ENCODE peak calls at places on chromosome 6, in ten cellular contexts. I is IMR-90; U is CD8-positive, alpha-beta memory T cell; O is left ventricle myocardium inferior; Y is suprapubic skin; B is aorta; J is tibial nerve; W is adrenal gland; X is WERI-Rb-1; N is H7. G is an unnamed sample.

GRCh38 chr6:20188630-20189075 is 23.6 kb downstream of the MBOAT1 start:
- DNase-seq in I (no peak), U (no peak), O (no peak), Y (no peak), B (no peak), J (no peak), W (no peak), X (no peak), N (no peak), G (no peak)

GRCh38 chr6:89589297-89590074 is 49.1 kb downstream of the LYRM2 start:
- DNase-seq in I (no peak), U (no peak), O (no peak), Y (no peak), B (no peak), J (no peak), W (no peak), X (peak; percentile 58), N (peak; percentile 47), G (no peak)

GRCh38 chr6:81939774-81940165 is 187.3 kb upstream of the TENT5A start:
- DNase-seq in I (peak; percentile 21), U (no peak), O (no peak), Y (no peak), B (no peak), J (no peak), W (no peak), X (no peak), N (no peak), G (no peak)

GRCh38 chr6:1395941-1396908 is 6.8 kb downstream of the FOXF2 start:
- DNase-seq in I (no peak), U (no peak), O (no peak), Y (peak; percentile 62), B (no peak), J (no peak), W (no peak), X (no peak), N (peak; percentile 50), G (no peak)

GRCh38 chr6:45690846-45691245 is 313.1 kb upstream of the SUPT3H start:
- DNase-seq in I (no peak), U (no peak), O (no peak), Y (no peak), B (no peak), J (no peak), W (no peak), X (no peak), N (no peak), G (no peak)

GRCh38 chr6:77450924-77451323 is 12.4 kb downstream of the HTR1B start:
- DNase-seq in I (peak; percentile 59), U (no peak), O (no peak), Y (no peak), B (no peak), J (no peak), W (no peak), X (no peak), N (no peak), G (no peak)

GRCh38 chr6:108526739-108527174 is 34.0 kb upstream of the FOXO3 start:
- DNase-seq in I (peak; percentile 62), U (no peak), O (no peak), Y (no peak), B (no peak), J (no peak), W (no peak), X (no peak), N (peak; percentile 60), G (no peak)

GRCh38 chr6:141677598-141678211 is 455.0 kb upstream of the GJE1 start:
- DNase-seq in I (peak; percentile 47), U (no peak), O (no peak), Y (no peak), B (no peak), J (no peak), W (no peak), X (no peak), N (no peak), G (no peak)

GRCh38 chr6:106114492-106114891 is 28.4 kb downstream of the PRDM1 start:
- DNase-seq in I (no peak), U (no peak), O (no peak), Y (no peak), B (no peak), J (no peak), W (no peak), X (no peak), N (no peak), G (no peak)

GRCh38 chr6:157094038-157094437 is 229.3 kb downstream of the TMEM242 start:
- DNase-seq in I (no peak), U (no peak), O (no peak), Y (no peak), B (no peak), J (no peak), W (no peak), X (no peak), N (no peak), G (no peak)

GRCh38 chr6:5998741-5999687 is 7.7 kb downstream of the NRN1 start:
- DNase-seq in I (no peak), U (no peak), O (peak; percentile 56), Y (no peak), B (no peak), J (no peak), W (no peak), X (peak; percentile 96), N (peak; percentile 88), G (no peak)

GRCh38 chr6:169289671-169290408 is 36.2 kb upstream of the THBS2 start:
- DNase-seq in I (peak; percentile 51), U (no peak), O (peak; percentile 45), Y (peak; percentile 81), B (peak; percentile 71), J (peak; percentile 43), W (no peak), X (no peak), N (no peak), G (no peak)

GRCh38 chr6:36427781-36428345 is 14.8 kb downstream of the PXT1 start:
- DNase-seq in I (peak; percentile 63), U (no peak), O (no peak), Y (no peak), B (no peak), J (no peak), W (no peak), X (no peak), N (no peak), G (no peak)

GRCh38 chr6:15929685-15930084 is 199.2 kb upstream of the MYLIP start:
- DNase-seq in I (no peak), U (no peak), O (no peak), Y (no peak), B (no peak), J (no peak), W (no peak), X (no peak), N (no peak), G (no peak)

GRCh38 chr6:28906674-28907073 is 17.1 kb downstream of the TRIM27 start:
- DNase-seq in I (no peak), U (no peak), O (no peak), Y (no peak), B (no peak), J (no peak), W (no peak), X (no peak), N (no peak), G (no peak)

GRCh38 chr6:18632670-18633410 is 245.7 kb downstream of the RNF144B start:
- DNase-seq in I (peak; percentile 7), U (no peak), O (no peak), Y (no peak), B (no peak), J (no peak), W (no peak), X (no peak), N (no peak), G (no peak)

GRCh38 chr6:149057464-149057840 is 260.1 kb upstream of the TAB2 start:
- DNase-seq in I (no peak), U (no peak), O (no peak), Y (no peak), B (no peak), J (no peak), W (no peak), X (no peak), N (no peak), G (no peak)

GRCh38 chr6:99348823-99349619 is 453 bp downstream of the FAXC start:
- DNase-seq in I (peak; percentile 3), U (no peak), O (no peak), Y (no peak), B (no peak), J (no peak), W (no peak), X (peak; percentile 43), N (peak; percentile 80), G (no peak)

GRCh38 chr6:163930012-163930411 is 515.5 kb downstream of the QKI start:
- DNase-seq in I (no peak), U (no peak), O (no peak), Y (no peak), B (no peak), J (no peak), W (no peak), X (peak; percentile 50), N (no peak), G (no peak)

GRCh38 chr6:44542401-44543116 is 155.1 kb downstream of the CDC5L start:
- DNase-seq in I (no peak), U (no peak), O (no peak), Y (peak; percentile 67), B (no peak), J (no peak), W (no peak), X (peak; percentile 5), N (peak; percentile 57), G (no peak)
- H3K27me3 ChIP-seq in I (peaks cover 15% of the 10 kb centered on the region), U (no peaks in the 10 kb centered on the region), O (no peaks in the 10 kb centered on the region), Y (no peaks in the 10 kb centered on the region), B (no peaks in the 10 kb centered on the region), J (no peaks in the 10 kb centered on the region), W (no peaks in the 10 kb centered on the region), X (no peaks in the 10 kb centered on the region), N (no peaks in the 10 kb centered on the region), G (no peaks in the 10 kb centered on the region)

GRCh38 chr6:37560737-37561103 is 61.0 kb upstream of the CCDC167 start:
- DNase-seq in I (no peak), U (no peak), O (no peak), Y (no peak), B (no peak), J (no peak), W (no peak), X (no peak), N (no peak), G (no peak)
- H3K27me3 ChIP-seq in I (peaks cover 33% of the 10 kb centered on the region), U (no peaks in the 10 kb centered on the region), O (peaks cover 64% of the 10 kb centered on the region), Y (peaks cover 52% of the 10 kb centered on the region), B (no peaks in the 10 kb centered on the region), J (peaks cover 21% of the 10 kb centered on the region), W (no peaks in the 10 kb centered on the region), X (peaks cover 9% of the 10 kb centered on the region), N (peaks cover 5% of the 10 kb centered on the region), G (no peaks in the 10 kb centered on the region)

GRCh38 chr6:10384064-10384317 is 30.9 kb downstream of the TFAP2A start:
- DNase-seq in I (no peak), U (no peak), O (no peak), Y (no peak), B (no peak), J (no peak), W (no peak), X (no peak), N (no peak), G (no peak)
- H3K27me3 ChIP-seq in I (peaks cover 78% of the 10 kb centered on the region), U (peaks cover 68% of the 10 kb centered on the region), O (peaks cover 100% of the 10 kb centered on the region), Y (peaks cover 85% of the 10 kb centered on the region), B (no peaks in the 10 kb centered on the region), J (peaks cover 91% of the 10 kb centered on the region), W (peaks cover 88% of the 10 kb centered on the region), X (peaks cover 29% of the 10 kb centered on the region), N (peaks cover 91% of the 10 kb centered on the region), G (peaks cover 2% of the 10 kb centered on the region)

DNA sequence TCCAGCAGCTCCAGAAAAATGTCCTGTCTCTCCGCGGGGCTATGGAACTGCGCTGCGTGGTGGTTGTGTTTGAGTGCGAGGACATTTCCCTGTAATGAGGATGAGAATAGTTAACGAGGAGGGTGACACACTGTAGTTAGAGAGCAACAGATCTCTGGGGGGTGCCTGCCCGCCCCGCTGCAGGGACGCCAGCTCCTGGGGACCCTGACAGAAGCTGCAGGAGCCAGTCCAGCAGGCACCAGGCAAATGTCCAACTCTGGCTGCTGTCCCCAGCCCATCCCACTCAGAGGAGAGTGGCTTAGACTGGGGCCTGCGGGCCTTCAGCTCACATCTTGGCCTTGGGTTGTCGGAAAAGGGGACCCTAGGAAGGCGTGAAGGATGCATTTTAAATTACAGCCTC is 92.9 kb upstream of the FOXP4 start:
- DNase-seq in I (no peak), U (no peak), O (no peak), Y (no peak), B (peak; percentile 15), J (no peak), W (no peak), X (no peak), N (no peak), G (no peak)
- H3K27me3 ChIP-seq in I (peaks cover 53% of the 10 kb centered on the region), U (peaks cover 11% of the 10 kb centered on the region), O (peaks cover 6% of the 10 kb centered on the region), Y (peaks cover 16% of the 10 kb centered on the region), B (no peaks in the 10 kb centered on the region), J (no peaks in the 10 kb centered on the region), W (no peaks in the 10 kb centered on the region), X (peaks cover 29% of the 10 kb centered on the region), N (peaks cover 2% of the 10 kb centered on the region), G (peaks cover 3% of the 10 kb centered on the region)

G was measured in GM06990.